ENCODE peak calls at places on chromosome 19, in nine cellular contexts. A is stimulated activated CD8-positive, alpha-beta memory T cell treated with anti-CD3 and anti-CD28 coated beads, Interleukin-15, amount 100 ng/mL, for 24 hours; V is GM23248; J is fibroblast of mammary gland; X is GM04504; E is fibroblast of the conjunctiva; R is central memory CD4-positive, alpha-beta T cell; S is activated CD4-positive, CD25-positive, alpha-beta regulatory T cell treated with anti-CD3 and anti-CD28 coated beads, Interleukin-2, amount 50 U/mL, for 16 hours; H is activated T-cell treated with anti-CD3 and anti-CD28 coated beads, Interleukin-2, amount 50 U/mL, for 72 hours. P is an unnamed sample.
A peak's percentile ranks its signal among the peaks of the same experiment; 100 is the strongest.

GRCh38 chr19:31418055-31418454 is 68.8 kb upstream of the TSHZ3 start:
- DNase-seq in J (no peak), R (no peak), H (no peak), A (no peak), V (no peak), S (no peak), E (no peak), X (no peak), P (no peak)

GRCh38 chr19:12187625-12188024 is 24.7 kb downstream of the ZNF136 start:
- DNase-seq in V (peak; percentile 21), J (no peak), R (no peak), A (no peak), X (no peak), S (no peak), E (no peak), H (no peak), P (no peak)

GRCh38 chr19:18086590-18087138 is at the start of gene IL12RB1:
- DNase-seq in E (no peak), A (no peak), S (no peak), J (no peak), H (peak; percentile 70), R (peak; percentile 74), X (no peak), V (no peak), P (no peak)

GRCh38 chr19:48637948-48638830 is 1.0 kb upstream of the DBP start:
- DNase-seq in X (peak; percentile 80), V (peak; percentile 94), S (peak; percentile 72), E (peak; percentile 94), J (peak; percentile 91), H (peak; percentile 88), A (no peak), R (peak; percentile 92), P (peak; percentile 84)

GRCh38 chr19:16917401-16917800 is 28.6 kb downstream of the F2RL3 start:
- DNase-seq in X (no peak), R (no peak), S (no peak), V (no peak), H (no peak), J (no peak), A (no peak), E (no peak), P (no peak)

GRCh38 chr19:2969104-2969504 is 8.3 kb upstream of the TLE6 start:
- DNase-seq in H (no peak), V (peak; percentile 44), E (no peak), A (no peak), J (peak; percentile 49), R (no peak), X (no peak), S (no peak), P (no peak)

GRCh38 chr19:29535984-29536508 is 10.3 kb downstream of the VSTM2B start:
- DNase-seq in R (no peak), J (no peak), X (no peak), E (no peak), A (no peak), V (no peak), S (no peak), H (no peak), P (no peak)

GRCh38 chr19:31260171-31260933 is 88.9 kb downstream of the TSHZ3 start:
- DNase-seq in R (no peak), A (no peak), X (no peak), S (no peak), V (no peak), E (no peak), H (no peak), J (no peak), P (no peak)

GRCh38 chr19:54002495-54003315 is 11.3 kb downstream of the CACNG6 start:
- DNase-seq in J (no peak), A (no peak), R (no peak), E (no peak), X (no peak), V (no peak), H (no peak), S (no peak), P (no peak)

GRCh38 chr19:17755977-17756670 is 4.8 kb downstream of the FCHO1 start:
- DNase-seq in H (peak; percentile 54), J (peak; percentile 32), A (no peak), R (peak; percentile 46), E (no peak), V (no peak), S (no peak), X (no peak), P (no peak)

GRCh38 chr19:5718032-5718578 is 1.8 kb downstream of the LONP1 start:
- DNase-seq in V (peak; percentile 81), H (peak; percentile 78), R (no peak), E (no peak), X (no peak), J (peak; percentile 53), A (no peak), S (no peak), P (no peak)

GRCh38 chr19:41951686-41952172 is 7.4 kb downstream of the RABAC1 start:
- DNase-seq in V (peak; percentile 59), X (peak; percentile 43), J (peak; percentile 70), S (peak; percentile 81), H (peak; percentile 88), A (peak; percentile 95), E (peak; percentile 43), R (peak; percentile 71), P (peak; percentile 46)

GRCh38 chr19:41501854-41502253 is 58.9 kb downstream of the ERICH4 start:
- DNase-seq in A (no peak), J (no peak), H (no peak), V (no peak), X (no peak), S (no peak), E (no peak), R (no peak), P (no peak)

GRCh38 chr19:51131780-51132680 is 7.3 kb downstream of the SIGLEC9 start:
- DNase-seq in J (peak; percentile 81), A (no peak), H (no peak), S (no peak), X (peak; percentile 20), E (peak; percentile 13), V (peak; percentile 45), R (peak; percentile 25), P (peak; percentile 1)

GRCh38 chr19:10499550-10500246 is 3.5 kb downstream of the KEAP1 start:
- DNase-seq in J (no peak), H (no peak), R (no peak), X (no peak), S (no peak), E (no peak), V (no peak), A (no peak), P (no peak)

GRCh38 chr19:2702170-2703076 is at the start of gene GNG7:
- DNase-seq in E (peak; percentile 63), J (peak; percentile 70), V (peak; percentile 77), H (peak; percentile 96), A (peak; percentile 93), R (peak; percentile 94), X (peak; percentile 46), S (peak; percentile 80), P (peak; percentile 24)

GRCh38 chr19:18867751-18868150 is 28.2 kb downstream of the CERS1 start:
- DNase-seq in X (no peak), J (no peak), H (no peak), S (no peak), R (no peak), A (no peak), V (no peak), E (no peak), P (no peak)

GRCh38 chr19:55474269-55475265 is 1.9 kb upstream of the ZNF628 start:
- DNase-seq in E (no peak), R (no peak), J (no peak), S (no peak), V (peak; percentile 30), A (no peak), X (no peak), H (no peak), P (peak; percentile 75)

GRCh38 chr19:41698746-41699230 is 9.6 kb upstream of the CEACAM5 start:
- DNase-seq in X (no peak), J (no peak), E (no peak), H (no peak), S (no peak), V (no peak), A (no peak), R (no peak), P (no peak)

GRCh38 chr19:37975071-37975470 is 68.1 kb downstream of the SIPA1L3 start:
- DNase-seq in H (no peak), A (no peak), R (no peak), V (no peak), X (no peak), J (no peak), E (no peak), S (no peak), P (no peak)

GRCh38 chr19:16001481-16002312 is 52.9 kb downstream of the OR10H4 start:
- DNase-seq in R (peak; percentile 23), S (peak; percentile 14), X (peak; percentile 24), E (peak; percentile 64), H (peak; percentile 45), J (peak; percentile 72), A (no peak), V (peak; percentile 71), P (no peak)

GRCh38 chr19:29667941-29668340 is 2.7 kb downstream of the PLEKHF1 start:
- DNase-seq in H (peak; percentile 73), X (no peak), A (no peak), V (peak; percentile 32), J (no peak), E (no peak), R (peak; percentile 78), S (no peak), P (no peak)

GRCh38 chr19:2255112-2255845 is 938 bp downstream of the JSRP1 start:
- DNase-seq in R (no peak), V (no peak), S (no peak), X (no peak), H (no peak), E (no peak), J (no peak), A (no peak), P (no peak)